ENCODE peak calls at places on chromosome 15, in nine cellular contexts. One of them, this sample, is unnamed. For H3K36me3, the result is how much of the 10 kb centered on the place peaks cover.

GRCh38 chr15:60407406-60407805 is 9.6 kb upstream of the ANXA2 start:
- DNase-seq in breast epithelium: no peak
- DNase-seq in left ventricle myocardium inferior: no peak
- DNase-seq in IMR-90: peak
- DNase-seq in upper lobe of right lung: no peak
- DNase-seq in Panc1: no peak
- DNase-seq in lower lobe of right lung: no peak
- DNase-seq in heart left ventricle: no peak
- DNase-seq in heart right ventricle: no peak
- DNase-seq in this sample: no peak

GRCh38 chr15:71098920-71099319 is 16.4 kb upstream of the THSD4 start:
- DNase-seq in lower lobe of right lung: no peak
- DNase-seq in breast epithelium: no peak
- DNase-seq in Panc1: no peak
- DNase-seq in left ventricle myocardium inferior: no peak
- DNase-seq in IMR-90: no peak
- DNase-seq in heart right ventricle: no peak
- DNase-seq in heart left ventricle: no peak
- DNase-seq in upper lobe of right lung: no peak
- DNase-seq in this sample: no peak

GRCh38 chr15:84888639-84889038 is 4.2 kb downstream of the SLC28A1 start:
- DNase-seq in left ventricle myocardium inferior: no peak
- DNase-seq in lower lobe of right lung: no peak
- DNase-seq in heart right ventricle: no peak
- DNase-seq in breast epithelium: no peak
- DNase-seq in heart left ventricle: no peak
- DNase-seq in upper lobe of right lung: peak
- DNase-seq in Panc1: no peak
- DNase-seq in IMR-90: no peak
- DNase-seq in this sample: peak

GRCh38 chr15:100338971-100339444 is 2.8 kb downstream of the ADAMTS17 start:
- DNase-seq in Panc1: no peak
- DNase-seq in breast epithelium: no peak
- DNase-seq in left ventricle myocardium inferior: no peak
- DNase-seq in IMR-90: peak
- DNase-seq in upper lobe of right lung: no peak
- DNase-seq in heart right ventricle: peak
- DNase-seq in heart left ventricle: no peak
- DNase-seq in lower lobe of right lung: no peak
- DNase-seq in this sample: peak

GRCh38 chr15:58260911-58261267 is 122.7 kb downstream of the AQP9 start:
- DNase-seq in IMR-90: peak
- DNase-seq in lower lobe of right lung: no peak
- DNase-seq in heart left ventricle: no peak
- DNase-seq in breast epithelium: no peak
- DNase-seq in left ventricle myocardium inferior: peak
- DNase-seq in heart right ventricle: peak
- DNase-seq in upper lobe of right lung: no peak
- DNase-seq in Panc1: no peak
- DNase-seq in this sample: no peak

GRCh38 chr15:99673118-99673517 is 60.1 kb downstream of the LYSMD4 start:
- DNase-seq in left ventricle myocardium inferior: no peak
- DNase-seq in IMR-90: no peak
- DNase-seq in breast epithelium: no peak
- DNase-seq in upper lobe of right lung: no peak
- DNase-seq in Panc1: no peak
- DNase-seq in heart left ventricle: no peak
- DNase-seq in heart right ventricle: no peak
- DNase-seq in lower lobe of right lung: no peak
- DNase-seq in this sample: no peak

GRCh38 chr15:71252036-71252898 is 137.0 kb downstream of the THSD4 start:
- DNase-seq in heart left ventricle: no peak
- DNase-seq in breast epithelium: no peak
- DNase-seq in Panc1: no peak
- DNase-seq in IMR-90: peak
- DNase-seq in heart right ventricle: no peak
- DNase-seq in upper lobe of right lung: no peak
- DNase-seq in left ventricle myocardium inferior: no peak
- DNase-seq in lower lobe of right lung: no peak
- DNase-seq in this sample: no peak

GRCh38 chr15:51450001-51450400 is 108.5 kb downstream of the GLDN start:
- DNase-seq in breast epithelium: no peak
- DNase-seq in lower lobe of right lung: no peak
- DNase-seq in left ventricle myocardium inferior: no peak
- DNase-seq in Panc1: no peak
- DNase-seq in heart left ventricle: no peak
- DNase-seq in upper lobe of right lung: no peak
- DNase-seq in heart right ventricle: no peak
- DNase-seq in IMR-90: no peak
- DNase-seq in this sample: no peak

GRCh38 chr15:37764733-37765191 is 169.7 kb upstream of the TMCO5A start:
- DNase-seq in Panc1: no peak
- DNase-seq in heart right ventricle: no peak
- DNase-seq in IMR-90: peak
- DNase-seq in breast epithelium: no peak
- DNase-seq in lower lobe of right lung: no peak
- DNase-seq in upper lobe of right lung: no peak
- DNase-seq in heart left ventricle: no peak
- DNase-seq in left ventricle myocardium inferior: no peak
- DNase-seq in this sample: peak

GRCh38 chr15:48470096-48470495 is 138.9 kb downstream of the DUT start:
- DNase-seq in breast epithelium: no peak
- DNase-seq in upper lobe of right lung: no peak
- DNase-seq in Panc1: no peak
- DNase-seq in lower lobe of right lung: no peak
- DNase-seq in left ventricle myocardium inferior: no peak
- DNase-seq in heart left ventricle: no peak
- DNase-seq in heart right ventricle: no peak
- DNase-seq in IMR-90: no peak
- DNase-seq in this sample: no peak

GRCh38 chr15:59026207-59026606 is 38.7 kb downstream of the RNF111 start:
- DNase-seq in heart right ventricle: no peak
- DNase-seq in Panc1: no peak
- DNase-seq in left ventricle myocardium inferior: no peak
- DNase-seq in heart left ventricle: no peak
- DNase-seq in IMR-90: no peak
- DNase-seq in lower lobe of right lung: no peak
- DNase-seq in breast epithelium: no peak
- DNase-seq in upper lobe of right lung: no peak
- DNase-seq in this sample: no peak

GRCh38 chr15:57555270-57555669 is 36.4 kb upstream of the MYZAP start:
- DNase-seq in Panc1: no peak
- DNase-seq in heart right ventricle: no peak
- DNase-seq in left ventricle myocardium inferior: no peak
- DNase-seq in upper lobe of right lung: no peak
- DNase-seq in lower lobe of right lung: no peak
- DNase-seq in heart left ventricle: no peak
- DNase-seq in IMR-90: peak
- DNase-seq in breast epithelium: no peak
- DNase-seq in this sample: no peak

GRCh38 chr15:61444585-61444984 is 215.5 kb upstream of the RORA start:
- DNase-seq in Panc1: no peak
- DNase-seq in lower lobe of right lung: no peak
- DNase-seq in left ventricle myocardium inferior: no peak
- DNase-seq in heart left ventricle: no peak
- DNase-seq in IMR-90: no peak
- DNase-seq in heart right ventricle: no peak
- DNase-seq in upper lobe of right lung: no peak
- DNase-seq in breast epithelium: no peak
- DNase-seq in this sample: no peak

GRCh38 chr15:99239545-99240198 is 9.7 kb downstream of the TTC23 start:
- DNase-seq in upper lobe of right lung: no peak
- DNase-seq in heart right ventricle: no peak
- DNase-seq in left ventricle myocardium inferior: no peak
- DNase-seq in heart left ventricle: no peak
- DNase-seq in lower lobe of right lung: no peak
- DNase-seq in breast epithelium: no peak
- DNase-seq in IMR-90: peak
- DNase-seq in Panc1: no peak
- DNase-seq in this sample: no peak

GRCh38 chr15:27826411-27826810 is 272.7 kb downstream of the OCA2 start:
- DNase-seq in Panc1: no peak
- DNase-seq in lower lobe of right lung: no peak
- DNase-seq in breast epithelium: no peak
- DNase-seq in heart right ventricle: no peak
- DNase-seq in heart left ventricle: no peak
- DNase-seq in IMR-90: no peak
- DNase-seq in left ventricle myocardium inferior: no peak
- DNase-seq in upper lobe of right lung: no peak
- DNase-seq in this sample: no peak

GRCh38 chr15:71780349-71780976 is 29.9 kb upstream of the NR2E3 start:
- DNase-seq in lower lobe of right lung: no peak
- DNase-seq in IMR-90: peak
- DNase-seq in heart right ventricle: no peak
- DNase-seq in Panc1: no peak
- DNase-seq in heart left ventricle: no peak
- DNase-seq in left ventricle myocardium inferior: no peak
- DNase-seq in upper lobe of right lung: no peak
- DNase-seq in breast epithelium: no peak
- DNase-seq in this sample: peak

GRCh38 chr15:86555939-86556725 is 476.5 kb downstream of the AGBL1 start:
- DNase-seq in heart right ventricle: no peak
- DNase-seq in upper lobe of right lung: no peak
- DNase-seq in lower lobe of right lung: no peak
- DNase-seq in left ventricle myocardium inferior: no peak
- DNase-seq in heart left ventricle: no peak
- DNase-seq in IMR-90: no peak
- DNase-seq in Panc1: peak
- DNase-seq in breast epithelium: no peak
- DNase-seq in this sample: no peak

GRCh38 chr15:70361891-70362290 is 264.2 kb upstream of the TLE3 start:
- DNase-seq in IMR-90: no peak
- DNase-seq in breast epithelium: no peak
- DNase-seq in lower lobe of right lung: no peak
- DNase-seq in left ventricle myocardium inferior: no peak
- DNase-seq in heart left ventricle: no peak
- DNase-seq in upper lobe of right lung: peak
- DNase-seq in heart right ventricle: no peak
- DNase-seq in Panc1: no peak
- DNase-seq in this sample: no peak

GRCh38 chr15:65583701-65584100 is 27.2 kb downstream of the INTS14 start:
- DNase-seq in lower lobe of right lung: no peak
- DNase-seq in heart left ventricle: no peak
- DNase-seq in IMR-90: peak
- DNase-seq in left ventricle myocardium inferior: no peak
- DNase-seq in Panc1: no peak
- DNase-seq in upper lobe of right lung: no peak
- DNase-seq in breast epithelium: no peak
- DNase-seq in heart right ventricle: peak
- DNase-seq in this sample: no peak

GRCh38 chr15:33021806-33022389 is 172.6 kb downstream of the FMN1 start:
- DNase-seq in upper lobe of right lung: no peak
- DNase-seq in breast epithelium: no peak
- DNase-seq in Panc1: no peak
- DNase-seq in heart right ventricle: peak
- DNase-seq in IMR-90: peak
- DNase-seq in heart left ventricle: no peak
- DNase-seq in left ventricle myocardium inferior: no peak
- DNase-seq in lower lobe of right lung: no peak
- DNase-seq in this sample: peak

GRCh38 chr15:68593826-68594532 is 15.2 kb downstream of the CORO2B start:
- DNase-seq in lower lobe of right lung: peak
- DNase-seq in heart right ventricle: no peak
- DNase-seq in left ventricle myocardium inferior: no peak
- DNase-seq in breast epithelium: no peak
- DNase-seq in Panc1: no peak
- DNase-seq in upper lobe of right lung: no peak
- DNase-seq in heart left ventricle: no peak
- DNase-seq in IMR-90: no peak
- DNase-seq in this sample: no peak

GRCh38 chr15:70503073-70503745 is 260.1 kb downstream of the UACA start:
- DNase-seq in heart left ventricle: no peak
- DNase-seq in Panc1: no peak
- DNase-seq in breast epithelium: no peak
- DNase-seq in heart right ventricle: no peak
- DNase-seq in IMR-90: no peak
- DNase-seq in upper lobe of right lung: peak
- DNase-seq in left ventricle myocardium inferior: no peak
- DNase-seq in lower lobe of right lung: no peak
- DNase-seq in this sample: no peak

DNA sequence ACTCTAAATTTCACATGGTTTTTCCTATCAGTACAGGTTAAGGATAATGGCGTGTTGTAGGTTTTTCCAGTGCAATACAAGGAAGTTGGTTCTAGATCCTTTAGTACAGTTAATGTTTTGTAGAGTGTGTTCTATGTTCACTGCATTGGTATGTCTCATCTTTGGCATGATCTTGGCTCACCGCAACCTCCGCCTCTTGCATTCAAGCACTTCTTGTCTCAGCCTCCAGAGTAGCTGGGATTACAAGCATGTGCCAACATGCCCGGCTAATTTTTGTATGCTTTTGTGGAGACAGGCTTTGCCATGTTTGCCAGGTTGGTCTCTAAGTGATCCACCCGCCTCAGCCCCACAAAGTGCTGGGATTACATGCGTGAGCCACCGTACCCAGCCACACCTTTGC is 30.4 kb downstream of the SNRPN start:
- DNase-seq in Panc1: no peak
- DNase-seq in heart left ventricle: no peak
- DNase-seq in left ventricle myocardium inferior: no peak
- DNase-seq in IMR-90: no peak
- DNase-seq in lower lobe of right lung: no peak
- DNase-seq in upper lobe of right lung: no peak
- DNase-seq in breast epithelium: no peak
- DNase-seq in heart right ventricle: no peak
- DNase-seq in this sample: no peak
- H3K36me3 ChIP-seq in Panc1: under half
- H3K36me3 ChIP-seq in heart left ventricle: half or more
- H3K36me3 ChIP-seq in left ventricle myocardium inferior: half or more
- H3K36me3 ChIP-seq in IMR-90: under half
- H3K36me3 ChIP-seq in lower lobe of right lung: under half
- H3K36me3 ChIP-seq in upper lobe of right lung: under half
- H3K36me3 ChIP-seq in breast epithelium: under half
- H3K36me3 ChIP-seq in heart right ventricle: half or more
- H3K36me3 ChIP-seq in this sample: under half

GRCh38 chr15:63025460-63025859 is 17.1 kb upstream of the TPM1 start:
- DNase-seq in Panc1: no peak
- DNase-seq in left ventricle myocardium inferior: no peak
- DNase-seq in breast epithelium: no peak
- DNase-seq in heart right ventricle: no peak
- DNase-seq in upper lobe of right lung: no peak
- DNase-seq in lower lobe of right lung: no peak
- DNase-seq in heart left ventricle: no peak
- DNase-seq in IMR-90: no peak
- DNase-seq in this sample: peak
- TF ChIP-seq CTCF in Panc1: peak
- TF ChIP-seq CTCF in left ventricle myocardium inferior: no peak
- TF ChIP-seq CTCF in breast epithelium: no peak
- TF ChIP-seq CTCF in heart right ventricle: no peak
- TF ChIP-seq CTCF in upper lobe of right lung: no peak
- TF ChIP-seq CTCF in lower lobe of right lung: no peak
- TF ChIP-seq CTCF in heart left ventricle: no peak
- TF ChIP-seq CTCF in IMR-90: no peak
- TF ChIP-seq CTCF in this sample: peak

GRCh38 chr15:50107157-50107556 is 11.9 kb downstream of the ATP8B4 start:
- DNase-seq in Panc1: no peak
- DNase-seq in breast epithelium: no peak
- DNase-seq in upper lobe of right lung: no peak
- DNase-seq in heart left ventricle: no peak
- DNase-seq in heart right ventricle: no peak
- DNase-seq in lower lobe of right lung: no peak
- DNase-seq in IMR-90: no peak
- DNase-seq in left ventricle myocardium inferior: no peak
- DNase-seq in this sample: no peak
- H3K27ac ChIP-seq in Panc1: no peak
- H3K27ac ChIP-seq in breast epithelium: no peak
- H3K27ac ChIP-seq in upper lobe of right lung: peak
- H3K27ac ChIP-seq in heart left ventricle: peak
- H3K27ac ChIP-seq in heart right ventricle: no peak
- H3K27ac ChIP-seq in lower lobe of right lung: peak
- H3K27ac ChIP-seq in IMR-90: no peak
- H3K27ac ChIP-seq in left ventricle myocardium inferior: no peak
- H3K27ac ChIP-seq in this sample: no peak

GRCh38 chr15:39990706-39991105 is 48.3 kb downstream of the SRP14 start:
- DNase-seq in upper lobe of right lung: no peak
- DNase-seq in breast epithelium: no peak
- DNase-seq in heart right ventricle: no peak
- DNase-seq in heart left ventricle: no peak
- DNase-seq in IMR-90: no peak
- DNase-seq in left ventricle myocardium inferior: no peak
- DNase-seq in lower lobe of right lung: no peak
- DNase-seq in Panc1: no peak
- DNase-seq in this sample: no peak
- H3K36me3 ChIP-seq in upper lobe of right lung: half or more
- H3K36me3 ChIP-seq in breast epithelium: under half
- H3K36me3 ChIP-seq in heart right ventricle: half or more
- H3K36me3 ChIP-seq in heart left ventricle: half or more
- H3K36me3 ChIP-seq in IMR-90: half or more
- H3K36me3 ChIP-seq in left ventricle myocardium inferior: half or more
- H3K36me3 ChIP-seq in lower lobe of right lung: half or more
- H3K36me3 ChIP-seq in Panc1: under half
- H3K36me3 ChIP-seq in this sample: under half